ENCODE peak calls at places on chromosomes 3 and 15, in nine cellular contexts. F, H, W, X, D, S, Z, I and C are unnamed samples.
A peak's percentile ranks its signal among the peaks of the same experiment; 100 is the strongest.

GRCh38 chr15:51757463-51757862 is 6.1 kb downstream of the TMOD2 start:
- DNase-seq in F (no peak), H (no peak), W (no peak), X (no peak), D (no peak), S (no peak), Z (no peak), I (no peak), C (no peak)

GRCh38 chr15:49314729-49315128 is 108.3 kb upstream of the FGF7 start:
- DNase-seq in F (no peak), H (no peak), W (no peak), X (no peak), D (no peak), S (no peak), Z (no peak), I (no peak), C (no peak)

GRCh38 chr3:95424296-95424695 is 1361.4 kb downstream of the NSUN3 start:
- DNase-seq in F (no peak), H (no peak), W (no peak), X (no peak), D (no peak), S (no peak), Z (no peak), I (no peak), C (no peak)

GRCh38 chr3:44782891-44783290 is 21.3 kb downstream of the KIF15 start:
- DNase-seq in F (no peak), H (no peak), W (no peak), X (no peak), D (no peak), S (no peak), Z (no peak), I (no peak), C (no peak)

GRCh38 chr15:50128266-50128665 is 9.2 kb upstream of the ATP8B4 start:
- DNase-seq in F (peak; percentile 44), H (no peak), W (no peak), X (no peak), D (peak; percentile 79), S (no peak), Z (no peak), I (no peak), C (no peak)

GRCh38 chr3:186128158-186128557 is 19.3 kb upstream of the ETV5 start:
- DNase-seq in F (no peak), H (no peak), W (no peak), X (no peak), D (no peak), S (no peak), Z (no peak), I (no peak), C (no peak)

GRCh38 chr3:59313365-59313764 is 263.5 kb upstream of the CFAP20DC start:
- DNase-seq in F (peak; percentile 34), H (peak; percentile 27), W (no peak), X (peak; percentile 66), D (peak; percentile 75), S (no peak), Z (peak; percentile 71), I (peak; percentile 20), C (no peak)

GRCh38 chr15:70501121-70501727 is 262.1 kb downstream of the UACA start:
- DNase-seq in F (no peak), H (no peak), W (no peak), X (no peak), D (no peak), S (no peak), Z (no peak), I (no peak), C (no peak)

GRCh38 chr3:28556195-28556594 is 207.6 kb upstream of the AZI2 start:
- DNase-seq in F (no peak), H (no peak), W (no peak), X (no peak), D (no peak), S (no peak), Z (no peak), I (no peak), C (no peak)

DNA sequence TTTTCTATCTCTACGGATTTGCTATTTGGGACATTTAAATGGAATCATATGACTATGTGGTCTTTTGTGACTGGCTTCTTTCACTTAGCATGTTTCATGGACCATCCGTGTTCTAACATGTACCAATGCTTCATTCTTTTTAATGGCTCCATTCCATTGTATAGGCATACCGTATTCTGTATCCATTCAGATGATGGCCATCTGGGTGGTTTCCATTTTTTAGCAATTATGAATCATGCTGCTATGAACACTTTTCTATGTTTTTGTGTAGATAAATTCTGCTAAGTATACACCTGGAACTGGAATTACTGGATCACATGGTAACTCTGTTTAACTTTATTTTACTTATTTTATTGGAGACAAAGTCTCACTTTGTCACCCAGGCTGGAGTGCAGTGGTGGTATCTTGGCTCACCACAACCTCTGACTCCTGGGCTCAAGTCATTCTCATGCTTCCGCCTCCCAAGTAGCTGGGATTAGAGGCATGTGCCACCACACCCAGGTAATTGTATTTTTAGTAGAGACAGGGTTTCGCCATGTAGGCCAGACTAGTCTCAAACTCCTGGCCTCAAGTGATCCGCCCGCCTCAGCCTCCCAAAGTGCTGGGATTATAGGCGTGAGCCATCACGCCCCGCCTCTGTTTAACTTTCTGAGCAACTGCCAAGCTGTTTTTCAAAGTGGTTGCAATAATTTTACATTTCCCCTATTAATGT is 13.4 kb downstream of the UBP1 start:
- DNase-seq in F (peak; percentile 80), H (no peak), W (no peak), X (no peak), D (no peak), S (no peak), Z (no peak), I (no peak), C (no peak)
- TF ChIP-seq CTCF in F (no peak), H (no peak), W (no peak), X (no peak), D (no peak), S (no peak), Z (no peak), I (no peak), C (no peak)

GRCh38 chr15:40775007-40775406 is 5.2 kb downstream of the C15orf62 start:
- DNase-seq in F (no peak), H (no peak), W (no peak), X (no peak), D (no peak), S (no peak), Z (no peak), I (no peak), C (no peak)
- TF ChIP-seq CTCF in F (no peak), H (no peak), W (no peak), X (no peak), D (no peak), S (no peak), Z (no peak), I (no peak), C (no peak)

DNA sequence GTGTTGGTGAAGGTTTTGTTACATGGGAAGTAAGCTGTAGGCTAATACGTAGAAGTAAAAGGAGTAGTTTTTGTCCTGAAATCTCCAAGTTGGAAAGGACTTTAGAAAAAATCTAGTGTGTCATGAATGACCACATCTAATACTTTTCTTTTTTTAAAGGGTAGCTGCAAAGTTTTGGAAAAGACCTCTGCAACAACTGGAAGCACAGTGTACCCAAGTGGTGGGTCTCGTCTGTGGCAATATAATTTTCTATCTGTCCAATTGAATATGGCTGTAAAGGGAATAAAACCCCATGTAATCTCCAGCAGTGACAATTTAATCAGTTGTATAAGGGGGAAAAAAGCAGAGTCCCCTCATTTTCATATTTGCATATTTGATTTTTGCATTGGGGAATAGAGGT is 531.2 kb downstream of the ZIC1 start:
- DNase-seq in F (no peak), H (no peak), W (no peak), X (no peak), D (no peak), S (no peak), Z (no peak), I (no peak), C (no peak)
- TF ChIP-seq CTCF in F (no peak), H (no peak), W (no peak), X (no peak), D (no peak), S (no peak), Z (no peak), I (no peak), C (no peak)

GRCh38 chr3:140219161-140219745 is 284.3 kb downstream of the CLSTN2 start:
- DNase-seq in F (no peak), H (no peak), W (no peak), X (no peak), D (no peak), S (no peak), Z (no peak), I (no peak), C (no peak)

GRCh38 chr3:140219923-140220452 is 285.0 kb downstream of the CLSTN2 start:
- DNase-seq in F (no peak), H (no peak), W (no peak), X (no peak), D (peak; percentile 14), S (no peak), Z (no peak), I (no peak), C (no peak)

GRCh38 chr3:140216249-140216648 is 281.3 kb downstream of the CLSTN2 start:
- DNase-seq in F (no peak), H (no peak), W (no peak), X (no peak), D (no peak), S (peak; percentile 16), Z (no peak), I (no peak), C (no peak)
- TF ChIP-seq CTCF in F (no peak), H (peak; percentile 44), W (peak; percentile 53), X (no peak), D (peak; percentile 45), S (peak; percentile 23), Z (peak; percentile 20), I (no peak), C (no peak)

GRCh38 chr3:155320934-155321333 is 27.5 kb upstream of the STRIT1 start:
- DNase-seq in F (no peak), H (no peak), W (no peak), X (no peak), D (no peak), S (no peak), Z (no peak), I (no peak), C (no peak)

GRCh38 chr3:155325263-155325835 is 31.9 kb upstream of the STRIT1 start:
- DNase-seq in F (no peak), H (no peak), W (no peak), X (no peak), D (peak; percentile 46), S (no peak), Z (no peak), I (no peak), C (no peak)

GRCh38 chr3:155317211-155317610 is 23.7 kb upstream of the STRIT1 start:
- DNase-seq in F (no peak), H (no peak), W (no peak), X (no peak), D (no peak), S (no peak), Z (no peak), I (no peak), C (no peak)

GRCh38 chr3:155323063-155323666 is 29.7 kb upstream of the STRIT1 start:
- DNase-seq in F (peak; percentile 29), H (peak; percentile 43), W (peak; percentile 17), X (no peak), D (peak; percentile 61), S (peak; percentile 64), Z (peak; percentile 50), I (no peak), C (no peak)

DNA sequence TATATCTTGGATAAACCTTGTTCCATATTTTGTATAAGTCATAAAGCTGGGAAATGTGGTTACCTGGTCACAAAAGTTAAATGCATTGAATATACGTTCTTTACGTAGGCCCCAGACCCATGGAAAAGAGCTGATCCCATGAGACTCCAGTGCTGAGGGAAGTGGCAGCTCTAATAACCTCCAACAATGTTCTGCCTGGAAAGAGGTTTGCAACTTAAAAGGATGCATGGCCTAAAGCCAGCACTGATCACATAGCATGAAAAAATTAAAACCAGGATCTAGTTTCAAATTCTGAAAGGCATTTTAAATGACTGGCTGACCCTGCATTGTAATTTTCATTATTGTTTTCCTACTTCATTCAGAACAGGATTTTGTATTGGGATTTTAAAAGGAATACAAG is 27.9 kb upstream of the STRIT1 start:
- DNase-seq in F (no peak), H (no peak), W (no peak), X (no peak), D (no peak), S (no peak), Z (no peak), I (no peak), C (no peak)
- TF ChIP-seq CTCF in F (no peak), H (no peak), W (no peak), X (no peak), D (no peak), S (no peak), Z (no peak), I (no peak), C (no peak)